ENCODE peak calls at places on chromosomes 13 and 19, in six cellular contexts. E is H1, M is esophagus muscularis mucosa, T is upper lobe of left lung, I is tibial nerve, R is sigmoid colon. B is an unnamed sample.

GRCh38 chr19:55466246-55466614 is 1.7 kb upstream of the C19orf85 start:
- DNase-seq in E (no peak), M (no peak), T (no peak), I (no peak), R (no peak), B (no peak)

GRCh38 chr13:61339054-61339621 is 76.5 kb downstream of the PCDH20 start:
- DNase-seq in E (no peak), M (no peak), T (peak), I (no peak), R (no peak), B (no peak)

GRCh38 chr19:1068111-1069001 is 1.4 kb downstream of the ARHGAP45 start:
- DNase-seq in E (peak), M (no peak), T (peak), I (no peak), R (no peak), B (no peak)

GRCh38 chr19:35592226-35592625 is 6.3 kb downstream of the PMIS2 start:
- DNase-seq in E (peak), M (no peak), T (no peak), I (no peak), R (no peak), B (peak)

GRCh38 chr13:40120781-40121180 is 465.3 kb downstream of the COG6 start:
- DNase-seq in E (no peak), M (no peak), T (no peak), I (no peak), R (no peak), B (no peak)

GRCh38 chr13:103164239-103164638 is 98.0 kb upstream of the SLC10A2 start:
- DNase-seq in E (no peak), M (no peak), T (no peak), I (no peak), R (no peak), B (no peak)

GRCh38 chr13:114131581-114132418 is 623 bp downstream of the RASA3 start:
- DNase-seq in E (no peak), M (no peak), T (no peak), I (no peak), R (no peak), B (no peak)

GRCh38 chr19:40407714-40408600 is 5.2 kb downstream of the PRX start:
- DNase-seq in E (no peak), M (no peak), T (peak), I (no peak), R (no peak), B (no peak)

GRCh38 chr13:87172166-87172825 is 498.9 kb upstream of the SLITRK5 start:
- DNase-seq in E (no peak), M (no peak), T (no peak), I (no peak), R (no peak), B (no peak)

GRCh38 chr19:40662925-40663711 is 27.3 kb downstream of the NUMBL start:
- DNase-seq in E (peak), M (peak), T (peak), I (peak), R (peak), B (peak)

DNA sequence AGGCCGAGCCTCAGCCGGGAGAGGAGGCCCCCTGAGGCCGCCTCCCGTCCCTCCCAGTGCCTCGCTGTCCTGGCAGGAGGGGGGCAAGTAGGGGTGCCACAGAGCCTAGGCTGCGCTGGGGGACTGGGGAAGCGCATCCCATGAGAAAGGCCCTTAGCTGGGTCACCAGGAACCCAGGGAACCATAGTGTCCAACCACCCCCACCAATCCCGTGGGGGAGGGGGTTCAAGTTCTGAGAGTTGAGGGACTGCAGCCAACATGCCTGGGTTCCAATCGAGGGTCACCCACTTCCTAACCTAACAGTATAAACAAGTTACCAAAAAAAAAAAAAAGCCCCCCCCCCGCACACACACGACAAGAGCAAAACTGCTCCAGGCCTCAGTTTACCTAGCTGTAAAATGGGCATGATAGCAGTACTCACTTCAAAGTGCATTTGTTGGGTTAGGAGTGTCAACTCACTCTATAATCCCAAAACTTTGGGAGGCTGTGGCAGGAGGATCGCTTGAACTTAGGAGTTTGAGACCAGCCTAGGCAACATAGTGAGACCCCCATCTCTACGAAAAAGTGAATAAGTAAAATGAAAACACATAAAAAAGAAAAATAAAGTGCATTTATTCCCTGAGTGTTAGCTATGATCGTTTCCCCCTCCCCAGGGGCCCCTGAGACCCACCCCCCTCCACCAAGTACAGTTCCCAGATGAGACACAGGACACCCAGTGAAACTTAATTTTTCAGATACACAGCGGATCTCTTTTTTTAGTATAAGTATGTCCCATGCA is 28.8 kb upstream of the NANOS3 start:
- DNase-seq in E (no peak), M (no peak), T (no peak), I (no peak), R (no peak), B (no peak)
- TF ChIP-seq POLR2A in E (no peak), M (no peak), T (no peak), I (no peak), R (no peak), B (no peak)

GRCh38 chr13:75263741-75264407 is 218.1 kb downstream of the TBC1D4 start:
- DNase-seq in E (no peak), M (no peak), T (no peak), I (no peak), R (no peak), B (no peak)

GRCh38 chr13:75264611-75265010 is 217.4 kb downstream of the TBC1D4 start:
- DNase-seq in E (no peak), M (peak), T (no peak), I (no peak), R (no peak), B (no peak)
- H3K4me3 ChIP-seq in E (no peak), M (no peak), T (no peak), I (no peak), R (no peak), B (no peak)

DNA sequence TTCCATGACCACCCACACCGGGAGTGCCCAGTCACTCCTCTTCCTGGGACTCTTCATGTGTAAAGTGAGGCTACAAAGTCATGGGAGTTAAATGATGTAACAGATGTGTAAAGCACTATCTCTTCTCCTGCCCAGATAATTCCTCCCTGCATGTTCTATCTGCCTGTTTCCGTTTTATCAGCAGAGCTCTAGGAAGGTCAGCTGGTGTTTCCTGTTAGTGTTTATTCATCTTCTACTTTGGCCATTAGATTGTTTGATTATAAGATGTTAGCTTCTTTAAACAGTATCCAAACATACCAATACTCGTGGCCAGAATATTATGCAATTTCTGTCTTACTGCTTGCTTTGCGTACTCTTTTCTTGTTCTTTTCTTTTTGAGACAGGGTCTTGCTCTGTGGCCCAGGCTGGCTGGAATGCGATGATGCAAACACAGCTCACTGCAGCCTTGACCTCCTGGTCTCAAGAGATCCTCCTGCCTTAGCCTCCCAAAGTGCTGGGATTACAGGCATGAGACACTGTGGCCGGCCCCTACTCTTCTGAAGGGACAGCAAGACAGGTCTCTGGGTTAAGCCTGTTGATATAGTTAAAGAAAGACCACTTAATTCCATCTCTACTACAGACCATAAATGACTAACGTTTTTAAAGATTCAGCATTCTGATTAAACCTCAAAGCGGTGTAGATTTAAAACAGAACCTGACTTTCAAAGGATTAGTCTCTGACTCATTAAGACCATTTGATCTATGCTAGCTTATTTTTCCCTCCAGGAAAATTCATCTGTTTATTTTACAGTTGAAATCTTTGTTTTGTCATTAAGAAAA is 97.4 kb upstream of the AKAP11 start:
- DNase-seq in E (no peak), M (no peak), T (no peak), I (no peak), R (no peak), B (no peak)
- TF ChIP-seq EP300 in E (no peak), M (no peak), T (no peak), I (no peak), R (no peak), B (no peak)

GRCh38 chr13:108218044-108218974 is at the start of gene ABHD13:
- DNase-seq in E (peak), M (peak), T (peak), I (peak), R (peak), B (peak)

GRCh38 chr13:108214511-108215383 is 589 bp downstream of the LIG4 start:
- DNase-seq in E (no peak), M (no peak), T (peak), I (no peak), R (peak), B (no peak)

GRCh38 chr13:108213946-108214345 is 1.4 kb downstream of the LIG4 start:
- DNase-seq in E (no peak), M (no peak), T (no peak), I (no peak), R (no peak), B (no peak)

GRCh38 chr13:108212901-108213300 is 2.4 kb downstream of the LIG4 start:
- DNase-seq in E (no peak), M (no peak), T (no peak), I (no peak), R (no peak), B (no peak)

DNA sequence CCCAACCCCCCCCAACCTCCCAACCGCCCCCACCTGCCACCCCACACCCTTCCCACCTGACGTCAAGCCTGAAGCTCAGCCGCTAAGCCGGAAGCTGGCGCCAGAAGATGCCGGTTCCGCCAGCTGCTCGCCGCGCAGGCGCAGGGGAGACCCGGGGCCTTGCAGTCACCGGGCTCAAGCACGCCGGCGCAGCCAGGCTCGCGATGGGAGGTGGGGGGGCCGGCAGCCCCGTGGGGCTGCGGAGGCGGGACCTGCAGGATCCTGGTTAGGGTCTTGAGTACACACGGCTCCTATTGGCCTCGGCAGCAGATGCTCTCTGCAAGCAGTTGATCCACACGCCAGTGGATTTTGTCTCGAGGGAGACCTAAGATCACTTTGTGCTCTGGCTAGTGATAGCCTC is at the start of gene LIG4:
- DNase-seq in E (peak), M (peak), T (peak), I (peak), R (peak), B (peak)
- TF ChIP-seq POLR2A in E (no peak), M (no peak), T (peak), I (no peak), R (no peak), B (no peak)

GRCh38 chr19:45971260-45971902 is 2.3 kb downstream of the NOVA2 start:
- DNase-seq in E (no peak), M (no peak), T (no peak), I (no peak), R (no peak), B (no peak)
- H3K4me3 ChIP-seq in E (no peak), M (peak), T (peak), I (peak), R (peak), B (peak)

GRCh38 chr19:12983561-12984142 is 11.6 kb upstream of the NFIX start:
- DNase-seq in E (peak), M (no peak), T (peak), I (peak), R (peak), B (peak)
- TF ChIP-seq EP300 in E (peak), M (no peak), T (no peak), I (no peak), R (no peak), B (no peak)